ENCODE peak calls at places on chromosomes 12 and 14, in nine cellular contexts. One of them, this sample, is unnamed.

GRCh38 chr12:120903382-120903817 is 758 bp downstream of the SPPL3 start:
- DNase-seq in NCI-H748 treated with DMSO at 0.1 percent for 48 hours: peak
- DNase-seq in ELR: peak
- DNase-seq in AG09309: no peak
- DNase-seq in SW480: peak
- DNase-seq in NCI-H774: peak
- DNase-seq in mesothelial cell of epicardium: no peak
- DNase-seq in prostate gland: peak
- DNase-seq in left lung: peak
- DNase-seq in this sample: no peak

GRCh38 chr12:121203482-121203881 is 6.4 kb upstream of the P2RX4 start:
- DNase-seq in prostate gland: no peak
- DNase-seq in AG09309: no peak
- DNase-seq in NCI-H774: no peak
- DNase-seq in ELR: no peak
- DNase-seq in NCI-H748 treated with DMSO at 0.1 percent for 48 hours: no peak
- DNase-seq in left lung: no peak
- DNase-seq in SW480: no peak
- DNase-seq in mesothelial cell of epicardium: no peak
- DNase-seq in this sample: no peak

GRCh38 chr14:69658664-69659261 is 47.4 kb downstream of the SUSD6 start:
- DNase-seq in SW480: peak
- DNase-seq in ELR: no peak
- DNase-seq in left lung: no peak
- DNase-seq in AG09309: no peak
- DNase-seq in NCI-H774: no peak
- DNase-seq in NCI-H748 treated with DMSO at 0.1 percent for 48 hours: no peak
- DNase-seq in prostate gland: no peak
- DNase-seq in mesothelial cell of epicardium: no peak
- DNase-seq in this sample: no peak

GRCh38 chr14:78974691-78975090 is 804.5 kb downstream of the NRXN3 start:
- DNase-seq in NCI-H748 treated with DMSO at 0.1 percent for 48 hours: no peak
- DNase-seq in NCI-H774: no peak
- DNase-seq in prostate gland: no peak
- DNase-seq in ELR: peak
- DNase-seq in mesothelial cell of epicardium: no peak
- DNase-seq in AG09309: no peak
- DNase-seq in SW480: no peak
- DNase-seq in left lung: no peak
- DNase-seq in this sample: no peak

GRCh38 chr14:76929927-76930326 is 98.6 kb downstream of the IRF2BPL start:
- DNase-seq in mesothelial cell of epicardium: no peak
- DNase-seq in SW480: no peak
- DNase-seq in prostate gland: no peak
- DNase-seq in ELR: no peak
- DNase-seq in left lung: no peak
- DNase-seq in AG09309: no peak
- DNase-seq in NCI-H774: no peak
- DNase-seq in NCI-H748 treated with DMSO at 0.1 percent for 48 hours: no peak
- DNase-seq in this sample: no peak

GRCh38 chr14:22653012-22653621 is 9.0 kb upstream of the OR6J1 start:
- DNase-seq in NCI-H748 treated with DMSO at 0.1 percent for 48 hours: peak
- DNase-seq in prostate gland: peak
- DNase-seq in ELR: peak
- DNase-seq in SW480: peak
- DNase-seq in NCI-H774: peak
- DNase-seq in AG09309: no peak
- DNase-seq in mesothelial cell of epicardium: no peak
- DNase-seq in left lung: peak
- DNase-seq in this sample: peak

GRCh38 chr12:128819293-128820144 is 4.2 kb downstream of the SLC15A4 start:
- DNase-seq in NCI-H774: no peak
- DNase-seq in SW480: no peak
- DNase-seq in prostate gland: no peak
- DNase-seq in NCI-H748 treated with DMSO at 0.1 percent for 48 hours: no peak
- DNase-seq in left lung: no peak
- DNase-seq in mesothelial cell of epicardium: no peak
- DNase-seq in AG09309: no peak
- DNase-seq in ELR: no peak
- DNase-seq in this sample: no peak

GRCh38 chr14:45705954-45706353 is 453.0 kb upstream of the MIS18BP1 start:
- DNase-seq in left lung: no peak
- DNase-seq in prostate gland: no peak
- DNase-seq in mesothelial cell of epicardium: no peak
- DNase-seq in AG09309: no peak
- DNase-seq in ELR: no peak
- DNase-seq in NCI-H748 treated with DMSO at 0.1 percent for 48 hours: no peak
- DNase-seq in SW480: no peak
- DNase-seq in NCI-H774: no peak
- DNase-seq in this sample: no peak

GRCh38 chr12:85057370-85057963 is 21.3 kb downstream of the LRRIQ1 start:
- DNase-seq in NCI-H748 treated with DMSO at 0.1 percent for 48 hours: peak
- DNase-seq in ELR: peak
- DNase-seq in AG09309: no peak
- DNase-seq in prostate gland: peak
- DNase-seq in mesothelial cell of epicardium: no peak
- DNase-seq in left lung: no peak
- DNase-seq in NCI-H774: peak
- DNase-seq in SW480: peak
- DNase-seq in this sample: peak

GRCh38 chr14:20332386-20332945 is 613 bp downstream of the CCNB1IP1 start:
- DNase-seq in mesothelial cell of epicardium: no peak
- DNase-seq in ELR: peak
- DNase-seq in prostate gland: peak
- DNase-seq in SW480: peak
- DNase-seq in NCI-H774: no peak
- DNase-seq in left lung: no peak
- DNase-seq in AG09309: no peak
- DNase-seq in NCI-H748 treated with DMSO at 0.1 percent for 48 hours: no peak
- DNase-seq in this sample: no peak

GRCh38 chr14:56580317-56580711 is 716 bp downstream of the TMEM260 start:
- DNase-seq in NCI-H748 treated with DMSO at 0.1 percent for 48 hours: peak
- DNase-seq in AG09309: no peak
- DNase-seq in SW480: peak
- DNase-seq in prostate gland: no peak
- DNase-seq in NCI-H774: peak
- DNase-seq in mesothelial cell of epicardium: no peak
- DNase-seq in ELR: peak
- DNase-seq in left lung: no peak
- DNase-seq in this sample: no peak

GRCh38 chr12:71602745-71603577 is 60.7 kb downstream of the ZFC3H1 start:
- DNase-seq in ELR: no peak
- DNase-seq in prostate gland: no peak
- DNase-seq in mesothelial cell of epicardium: no peak
- DNase-seq in left lung: no peak
- DNase-seq in SW480: no peak
- DNase-seq in NCI-H774: no peak
- DNase-seq in NCI-H748 treated with DMSO at 0.1 percent for 48 hours: no peak
- DNase-seq in AG09309: no peak
- DNase-seq in this sample: no peak

GRCh38 chr12:65728348-65728912 is 95.9 kb upstream of the HMGA2 start:
- DNase-seq in ELR: no peak
- DNase-seq in mesothelial cell of epicardium: no peak
- DNase-seq in AG09309: no peak
- DNase-seq in prostate gland: no peak
- DNase-seq in left lung: no peak
- DNase-seq in SW480: no peak
- DNase-seq in NCI-H774: no peak
- DNase-seq in NCI-H748 treated with DMSO at 0.1 percent for 48 hours: no peak
- DNase-seq in this sample: no peak

GRCh38 chr12:99393763-99394162 is 253.8 kb upstream of the GARIN6 start:
- DNase-seq in NCI-H748 treated with DMSO at 0.1 percent for 48 hours: no peak
- DNase-seq in AG09309: no peak
- DNase-seq in NCI-H774: no peak
- DNase-seq in SW480: no peak
- DNase-seq in ELR: no peak
- DNase-seq in prostate gland: no peak
- DNase-seq in left lung: no peak
- DNase-seq in mesothelial cell of epicardium: no peak
- DNase-seq in this sample: no peak

GRCh38 chr14:30521899-30522736 is 36.8 kb upstream of the G2E3 start:
- DNase-seq in prostate gland: no peak
- DNase-seq in mesothelial cell of epicardium: no peak
- DNase-seq in left lung: no peak
- DNase-seq in ELR: peak
- DNase-seq in NCI-H748 treated with DMSO at 0.1 percent for 48 hours: peak
- DNase-seq in NCI-H774: peak
- DNase-seq in SW480: peak
- DNase-seq in AG09309: no peak
- DNase-seq in this sample: peak

GRCh38 chr14:55731247-55731872 is 151.4 kb downstream of the KTN1 start:
- DNase-seq in left lung: no peak
- DNase-seq in ELR: no peak
- DNase-seq in prostate gland: no peak
- DNase-seq in AG09309: no peak
- DNase-seq in SW480: no peak
- DNase-seq in NCI-H774: no peak
- DNase-seq in mesothelial cell of epicardium: no peak
- DNase-seq in NCI-H748 treated with DMSO at 0.1 percent for 48 hours: peak
- DNase-seq in this sample: no peak

GRCh38 chr14:71142375-71143038 is 235.2 kb downstream of the PCNX1 start:
- DNase-seq in left lung: no peak
- DNase-seq in prostate gland: no peak
- DNase-seq in SW480: no peak
- DNase-seq in mesothelial cell of epicardium: no peak
- DNase-seq in AG09309: peak
- DNase-seq in NCI-H748 treated with DMSO at 0.1 percent for 48 hours: no peak
- DNase-seq in ELR: peak
- DNase-seq in NCI-H774: no peak
- DNase-seq in this sample: no peak

GRCh38 chr14:93655078-93655750 is 133.1 kb downstream of the PRIMA1 start:
- DNase-seq in ELR: peak
- DNase-seq in left lung: no peak
- DNase-seq in mesothelial cell of epicardium: no peak
- DNase-seq in AG09309: peak
- DNase-seq in NCI-H774: no peak
- DNase-seq in NCI-H748 treated with DMSO at 0.1 percent for 48 hours: peak
- DNase-seq in SW480: peak
- DNase-seq in prostate gland: peak
- DNase-seq in this sample: peak

GRCh38 chr14:20986811-20987210 is 3.0 kb upstream of the METTL17 start:
- DNase-seq in mesothelial cell of epicardium: no peak
- DNase-seq in prostate gland: no peak
- DNase-seq in ELR: peak
- DNase-seq in NCI-H774: no peak
- DNase-seq in left lung: no peak
- DNase-seq in NCI-H748 treated with DMSO at 0.1 percent for 48 hours: no peak
- DNase-seq in SW480: no peak
- DNase-seq in AG09309: peak
- DNase-seq in this sample: peak

GRCh38 chr14:24172261-24172860 is 481 bp downstream of the REC8 start:
- DNase-seq in SW480: no peak
- DNase-seq in ELR: no peak
- DNase-seq in left lung: no peak
- DNase-seq in mesothelial cell of epicardium: no peak
- DNase-seq in AG09309: no peak
- DNase-seq in NCI-H748 treated with DMSO at 0.1 percent for 48 hours: no peak
- DNase-seq in prostate gland: no peak
- DNase-seq in NCI-H774: no peak
- DNase-seq in this sample: no peak

GRCh38 chr14:90583916-90584605 is 187.2 kb downstream of the CALM1 start:
- DNase-seq in prostate gland: no peak
- DNase-seq in SW480: no peak
- DNase-seq in left lung: peak
- DNase-seq in NCI-H774: no peak
- DNase-seq in ELR: no peak
- DNase-seq in NCI-H748 treated with DMSO at 0.1 percent for 48 hours: no peak
- DNase-seq in AG09309: no peak
- DNase-seq in mesothelial cell of epicardium: no peak
- DNase-seq in this sample: no peak

GRCh38 chr14:69844171-69844570 is 35.0 kb upstream of the SMOC1 start:
- DNase-seq in NCI-H748 treated with DMSO at 0.1 percent for 48 hours: no peak
- DNase-seq in AG09309: no peak
- DNase-seq in mesothelial cell of epicardium: no peak
- DNase-seq in SW480: no peak
- DNase-seq in prostate gland: no peak
- DNase-seq in NCI-H774: no peak
- DNase-seq in left lung: no peak
- DNase-seq in ELR: no peak
- DNase-seq in this sample: no peak

This sample was measured in fibroblast of the conjunctiva.